ENCODE peak calls at places on chromosomes 5 and 9, in seven cellular contexts. D, T, X, B, U, F and M are unnamed samples.

GRCh38 chr5:160887780-160888179 is 35.8 kb upstream of the ATP10B start:
- DNase-seq in D (peak), B (peak), T (no peak), U (no peak), F (no peak), X (no peak), M (no peak)

GRCh38 chr5:119417891-119418781 is 34.2 kb upstream of the HSD17B4 start:
- DNase-seq in X (no peak), F (no peak), T (peak), D (no peak), U (no peak), B (no peak), M (no peak)

GRCh38 chr9:26292943-26293342 is 599.7 kb downstream of the CAAP1 start:
- DNase-seq in U (no peak), F (no peak), B (no peak), T (no peak), D (no peak), X (no peak), M (no peak)

GRCh38 chr9:85332487-85332886 is 409.3 kb downstream of the AGTPBP1 start:
- DNase-seq in B (no peak), F (no peak), U (no peak), X (no peak), T (peak), D (peak), M (no peak)

GRCh38 chr5:18305288-18305899 is 671.1 kb downstream of the TAF11L14 start:
- DNase-seq in T (peak), F (no peak), D (peak), U (no peak), X (no peak), B (no peak), M (no peak)

GRCh38 chr5:603081-603998 is 8.8 kb upstream of the CEP72 start:
- DNase-seq in D (no peak), T (no peak), X (peak), B (no peak), U (peak), F (no peak), M (peak)

GRCh38 chr9:131111186-131111853 is 14.1 kb upstream of the NUP214 start:
- DNase-seq in F (no peak), B (no peak), U (no peak), D (no peak), T (peak), X (no peak), M (no peak)

GRCh38 chr5:167802755-167803431 is 488.6 kb upstream of the WWC1 start:
- DNase-seq in X (no peak), D (no peak), U (no peak), F (no peak), B (no peak), T (no peak), M (no peak)

GRCh38 chr5:1564182-1564748 is 40.5 kb upstream of the LPCAT1 start:
- DNase-seq in F (no peak), B (peak), T (peak), U (no peak), X (peak), D (peak), M (peak)

GRCh38 chr9:99354104-99354503 is 132.0 kb downstream of the SEC61B start:
- DNase-seq in B (no peak), F (no peak), X (no peak), T (no peak), U (no peak), D (no peak), M (no peak)

GRCh38 chr5:1516615-1517601 is 6.9 kb downstream of the LPCAT1 start:
- DNase-seq in X (peak), B (peak), D (peak), T (no peak), U (peak), F (no peak), M (no peak)

GRCh38 chr5:81819556-81820314 is 68.8 kb upstream of the SSBP2 start:
- DNase-seq in U (no peak), X (no peak), D (no peak), F (no peak), T (peak), B (no peak), M (no peak)

GRCh38 chr5:115977988-115978387 is 15.7 kb downstream of the LVRN start:
- DNase-seq in F (no peak), X (no peak), T (no peak), B (no peak), D (no peak), U (no peak), M (peak)

GRCh38 chr5:167797933-167798332 is 493.5 kb upstream of the WWC1 start:
- DNase-seq in F (no peak), U (no peak), D (no peak), B (no peak), T (no peak), X (no peak), M (no peak)

GRCh38 chr9:111605041-111605559 is 5.7 kb upstream of the PTGR1 start:
- DNase-seq in D (peak), F (no peak), X (no peak), U (no peak), T (no peak), B (peak), M (no peak)
- TF ChIP-seq POLR2A in D (no peak), F (no peak), X (no peak), U (no peak), T (no peak), B (no peak), M (no peak)

GRCh38 chr9:28956111-28956880 is 1383.0 kb upstream of the C9orf72 start:
- DNase-seq in F (no peak), D (no peak), T (no peak), X (no peak), U (no peak), B (no peak), M (no peak)
- H3K4me3 ChIP-seq in F (no peak), D (no peak), T (no peak), X (no peak), U (no peak), B (no peak), M (no peak)

DNA sequence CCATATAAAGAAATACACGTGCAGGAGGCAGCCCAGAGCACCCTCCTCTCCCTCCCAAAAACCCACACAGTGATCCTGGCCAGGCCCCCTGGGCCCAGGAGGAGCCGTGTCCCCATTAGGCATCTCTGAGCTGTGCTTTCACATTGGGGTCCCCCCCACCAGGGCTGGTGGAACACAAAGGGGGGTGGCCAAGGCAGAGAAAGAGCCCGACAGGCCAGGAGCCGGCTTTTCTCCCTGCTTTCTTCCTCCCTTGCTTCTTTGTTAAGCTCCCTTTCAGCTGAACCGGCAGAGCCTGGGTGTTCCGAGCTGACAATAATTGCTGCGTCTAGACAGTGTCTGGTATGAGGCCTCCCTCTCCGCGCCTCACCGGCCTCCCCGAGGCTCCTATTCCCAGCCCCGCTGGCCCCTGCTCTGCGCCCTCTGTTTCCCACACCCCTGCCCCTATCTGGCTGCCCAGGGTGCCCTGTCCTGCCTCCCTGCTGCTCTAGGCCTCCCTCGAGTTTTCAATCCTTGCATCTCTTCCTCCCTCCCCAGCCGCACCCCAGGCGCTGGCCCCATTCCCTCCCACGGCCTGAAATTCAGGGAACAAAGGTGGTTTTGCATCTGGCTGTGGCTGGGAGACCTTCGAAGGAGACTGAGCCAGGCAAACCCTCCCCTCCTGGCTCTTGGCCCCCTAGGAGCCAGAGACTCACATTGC is 120.6 kb downstream of the C9orf50 start:
- DNase-seq in D (no peak), T (no peak), U (peak), X (no peak), F (no peak), B (no peak), M (no peak)
- TF ChIP-seq POLR2A in D (no peak), T (no peak), U (no peak), X (no peak), F (no peak), B (no peak), M (no peak)

DNA sequence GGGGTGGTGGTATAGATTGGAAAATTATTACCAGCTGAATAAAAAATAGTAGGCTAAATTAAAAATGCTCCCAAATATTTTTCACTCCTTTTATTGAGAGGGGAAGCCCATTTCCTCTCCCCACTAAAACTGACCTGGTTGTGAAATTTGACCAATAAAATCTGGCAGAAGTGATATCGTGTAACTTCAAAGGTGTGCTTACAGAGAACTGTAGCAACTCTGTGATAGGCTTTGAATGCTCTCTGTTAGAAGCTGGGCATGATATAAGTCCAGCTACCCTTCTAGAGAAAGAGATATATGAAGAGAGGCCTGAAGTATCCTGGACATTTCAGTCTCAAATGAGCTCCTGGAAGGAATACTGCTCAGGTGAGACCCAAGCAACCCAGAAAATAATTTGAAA is 10.2 kb upstream of the RFK start:
- DNase-seq in T (no peak), X (no peak), U (no peak), D (no peak), F (no peak), B (no peak), M (no peak)
- H3K4me3 ChIP-seq in T (no peak), X (no peak), U (no peak), D (no peak), F (no peak), B (no peak), M (no peak)

GRCh38 chr5:72106922-72107873 is at the start of gene MAP1B:
- DNase-seq in U (peak), D (peak), F (no peak), T (peak), X (peak), B (no peak), M (peak)
- TF ChIP-seq POLR2A in U (peak), D (peak), F (peak), T (no peak), X (no peak), B (no peak), M (no peak)

GRCh38 chr5:141805874-141806273 is 72.3 kb downstream of the PCDH1 start:
- DNase-seq in B (no peak), F (no peak), U (peak), X (peak), D (no peak), T (no peak), M (no peak)
- H3K4me3 ChIP-seq in B (no peak), F (no peak), U (no peak), X (no peak), D (no peak), T (no peak), M (no peak)

GRCh38 chr9:123834907-123835562 is 94.9 kb downstream of the DENND1A start:
- DNase-seq in F (no peak), D (no peak), U (no peak), B (no peak), X (no peak), T (peak), M (no peak)
- TF ChIP-seq POLR2A in F (no peak), D (no peak), U (no peak), B (no peak), X (no peak), T (no peak), M (no peak)